ENCODE peak calls at places on chromosomes 5 and 9, in five cellular contexts. C, A, S, P and D are unnamed samples.
A peak's percentile ranks its signal among the peaks of the same experiment; 100 is the strongest.

GRCh38 chr9:6006968-6007769 is 8.3 kb downstream of the RANBP6 start:
- DNase-seq in C (peak; percentile 95), A (peak; percentile 81), S (peak; percentile 94), P (peak; percentile 96), D (peak; percentile 94)

GRCh38 chr9:35700031-35700430 is 10.3 kb upstream of the TPM2 start:
- DNase-seq in C (no peak), A (no peak), S (no peak), P (no peak), D (no peak)

GRCh38 chr5:143862260-143862659 is 50.3 kb downstream of the HMHB1 start:
- DNase-seq in C (no peak), A (no peak), S (no peak), P (no peak), D (no peak)

GRCh38 chr5:139605887-139606286 is 42.3 kb upstream of the CXXC5 start:
- DNase-seq in C (no peak), A (no peak), S (no peak), P (peak; percentile 55), D (no peak)

GRCh38 chr5:54249210-54250028 is 61.0 kb downstream of the ARL15 start:
- DNase-seq in C (peak; percentile 28), A (no peak), S (no peak), P (peak; percentile 81), D (peak; percentile 37)

GRCh38 chr5:55063899-55064298 is 38.5 kb upstream of the GZMA start:
- DNase-seq in C (no peak), A (no peak), S (no peak), P (no peak), D (no peak)

GRCh38 chr5:53429706-53430105 is 50.7 kb upstream of the FST start:
- DNase-seq in C (no peak), A (no peak), S (no peak), P (no peak), D (no peak)

GRCh38 chr9:114691046-114691955 is 9.3 kb upstream of the TEX48 start:
- DNase-seq in C (peak; percentile 57), A (peak; percentile 13), S (peak; percentile 57), P (no peak), D (peak; percentile 50)

GRCh38 chr9:135699440-135699839 is at the start of gene SOHLH1:
- DNase-seq in C (no peak), A (no peak), S (no peak), P (no peak), D (no peak)

GRCh38 chr9:70340572-70340971 is 73.9 kb downstream of the KLF9 start:
- DNase-seq in C (no peak), A (no peak), S (no peak), P (peak; percentile 46), D (no peak)

GRCh38 chr9:37311938-37312730 is 110.4 kb upstream of the GRHPR start:
- DNase-seq in C (no peak), A (no peak), S (no peak), P (no peak), D (no peak)

GRCh38 chr5:36156124-36156601 is 4.3 kb downstream of the SKP2 start:
- DNase-seq in C (no peak), A (no peak), S (no peak), P (no peak), D (no peak)

GRCh38 chr9:83355024-83355444 is 183.2 kb downstream of the FRMD3 start:
- DNase-seq in C (no peak), A (no peak), S (no peak), P (no peak), D (no peak)

GRCh38 chr5:132498152-132498551 is 7.6 kb upstream of the IRF1 start:
- DNase-seq in C (peak; percentile 9), A (no peak), S (no peak), P (peak; percentile 7), D (no peak)

GRCh38 chr5:146400206-146400605 is 46.9 kb upstream of the TCERG1 start:
- DNase-seq in C (no peak), A (no peak), S (no peak), P (no peak), D (no peak)

GRCh38 chr9:128001411-128002298 is 20.9 kb upstream of the EEIG1 start:
- DNase-seq in C (no peak), A (no peak), S (no peak), P (no peak), D (no peak)

GRCh38 chr5:55985181-55985580 is 9.6 kb downstream of the IL6ST start:
- DNase-seq in C (no peak), A (no peak), S (no peak), P (no peak), D (no peak)

GRCh38 chr9:124741149-124741548 is 30.0 kb downstream of the NR6A1 start:
- DNase-seq in C (no peak), A (no peak), S (no peak), P (no peak), D (no peak)

GRCh38 chr5:35857606-35858205 is 1.0 kb downstream of the IL7R start:
- DNase-seq in C (no peak), A (no peak), S (no peak), P (no peak), D (no peak)

GRCh38 chr5:162209005-162209605 is 141.5 kb downstream of the GABRG2 start:
- DNase-seq in C (peak; percentile 6), A (no peak), S (no peak), P (peak; percentile 68), D (peak; percentile 38)